ENCODE peak calls at places on chromosomes 6 and 20, in seven cellular contexts. H is GM06990; P is ACHN; V is right cardiac atrium; Z is HCT116; D is effector memory CD4-positive, alpha-beta T cell; R is OCI-LY7. Y is an unnamed sample.

GRCh38 chr6:106792536-106793236 is 163.3 kb downstream of the QRSL1 start:
- DNase-seq in H (no peak), V (no peak), D (no peak), P (no peak), Z (no peak), R (no peak), Y (no peak)

GRCh38 chr6:47097092-47097945 is 55.2 kb upstream of the ADGRF1 start:
- DNase-seq in V (no peak), P (peak; percentile 75), H (peak; percentile 28), Z (peak; percentile 73), D (no peak), R (peak; percentile 90), Y (peak; percentile 65)

GRCh38 chr6:388202-388903 is 3.2 kb upstream of the IRF4 start:
- DNase-seq in R (no peak), D (no peak), V (no peak), H (no peak), Z (no peak), P (no peak), Y (no peak)

GRCh38 chr6:149014631-149015171 is 267.9 kb downstream of the UST start:
- DNase-seq in H (no peak), R (no peak), D (no peak), Z (no peak), V (no peak), P (no peak), Y (no peak)

GRCh38 chr20:63979221-63979548 is 257 bp downstream of the SAMD10 start:
- DNase-seq in P (no peak), H (no peak), V (no peak), R (no peak), Z (no peak), D (no peak), Y (no peak)

GRCh38 chr6:10403385-10404106 is 11.3 kb downstream of the TFAP2A start:
- DNase-seq in R (no peak), P (peak; percentile 66), V (no peak), D (no peak), H (no peak), Z (no peak), Y (peak; percentile 6)

GRCh38 chr6:42075159-42075838 is 25.0 kb downstream of the TAF8 start:
- DNase-seq in H (no peak), D (peak; percentile 32), Z (no peak), P (peak; percentile 82), V (peak; percentile 90), R (peak; percentile 57), Y (peak; percentile 59)

GRCh38 chr6:4281341-4282293 is 146.2 kb upstream of the ECI2 start:
- DNase-seq in Z (no peak), H (peak; percentile 78), D (no peak), P (peak; percentile 47), V (peak; percentile 71), R (peak; percentile 2), Y (peak; percentile 73)

GRCh38 chr6:20402181-20403079 is 751 bp downstream of the E2F3 start:
- DNase-seq in H (peak; percentile 57), D (peak; percentile 15), P (peak; percentile 45), V (peak; percentile 72), Z (peak; percentile 12), R (peak; percentile 68), Y (no peak)

GRCh38 chr20:58313366-58313765 is 3.9 kb downstream of the RAB22A start:
- DNase-seq in R (no peak), V (no peak), H (no peak), Z (no peak), P (no peak), D (no peak), Y (no peak)

GRCh38 chr20:46883847-46884246 is 10.8 kb upstream of the EYA2 start:
- DNase-seq in Z (no peak), R (no peak), P (no peak), V (no peak), H (no peak), D (no peak), Y (no peak)

GRCh38 chr6:75437451-75438185 is 56.0 kb downstream of the FILIP1 start:
- DNase-seq in V (no peak), Z (no peak), H (no peak), P (no peak), D (no peak), R (no peak), Y (no peak)

GRCh38 chr20:32636278-32636677 is 37.5 kb downstream of the C20orf203 start:
- DNase-seq in V (no peak), R (no peak), H (no peak), D (no peak), P (no peak), Z (no peak), Y (no peak)

GRCh38 chr6:28634758-28635546 is 109.3 kb downstream of the GPX5 start:
- DNase-seq in D (no peak), H (no peak), Z (no peak), V (peak; percentile 64), P (peak; percentile 20), R (no peak), Y (peak; percentile 40)

GRCh38 chr6:138446821-138447220 is 42.8 kb downstream of the HEBP2 start:
- DNase-seq in D (no peak), H (no peak), Z (no peak), P (no peak), R (no peak), V (no peak), Y (no peak)

GRCh38 chr6:119166024-119166782 is 87.7 kb upstream of the FAM184A start:
- DNase-seq in D (no peak), V (no peak), H (no peak), Z (no peak), R (no peak), P (no peak), Y (no peak)